ENCODE peak calls at places on chromosomes 16 and 17, in five cellular contexts. A is neuronal stem cell, J is H9, K is H1, M is trophoblast cell. V is an unnamed sample.

GRCh38 chr16:28977703-28978641 is 3.4 kb downstream of the SPNS1 start:
- DNase-seq in J (peak; percentile 66), A (no peak), K (peak; percentile 64), M (peak; percentile 57), V (no peak)

GRCh38 chr17:37570527-37571093 is 38.6 kb downstream of the SYNRG start:
- DNase-seq in A (peak; percentile 17), J (peak; percentile 87), K (peak; percentile 75), M (peak; percentile 83), V (peak; percentile 59)

GRCh38 chr17:60910415-60910814 is 232.8 kb downstream of the BCAS3 start:
- DNase-seq in A (no peak), M (peak; percentile 54), K (no peak), J (no peak), V (no peak)

GRCh38 chr17:56879280-56879679 is 34.6 kb downstream of the TRIM25 start:
- DNase-seq in M (peak; percentile 25), J (no peak), K (no peak), A (no peak), V (no peak)

GRCh38 chr17:79622776-79623175 is 11.9 kb upstream of the RBFOX3 start:
- DNase-seq in J (peak; percentile 23), A (no peak), M (no peak), K (peak; percentile 19), V (no peak)

GRCh38 chr16:48580925-48581500 is 29.0 kb downstream of the N4BP1 start:
- DNase-seq in J (no peak), M (peak; percentile 59), K (no peak), A (no peak), V (no peak)

GRCh38 chr17:41692722-41693521 is 4.2 kb downstream of the EIF1 start:
- DNase-seq in M (peak; percentile 79), J (no peak), A (no peak), K (no peak), V (peak; percentile 62)

GRCh38 chr16:66205287-66206167 is 161.0 kb upstream of the CDH5 start:
- DNase-seq in M (peak; percentile 13), J (no peak), K (peak; percentile 35), A (no peak), V (no peak)

GRCh38 chr16:80682435-80683070 is 121.8 kb downstream of the CDYL2 start:
- DNase-seq in A (no peak), J (no peak), M (no peak), K (no peak), V (no peak)

GRCh38 chr17:7818746-7819645 is 15.0 kb upstream of the KDM6B start:
- DNase-seq in J (no peak), K (no peak), A (no peak), M (no peak), V (no peak)

GRCh38 chr17:49459401-49459984 is 35.6 kb upstream of the NGFR start:
- DNase-seq in A (no peak), K (no peak), M (peak; percentile 52), J (peak; percentile 75), V (no peak)

GRCh38 chr16:25060920-25061319 is 45.8 kb upstream of the ARHGAP17 start:
- DNase-seq in M (no peak), A (no peak), K (no peak), J (no peak), V (no peak)

GRCh38 chr17:74176546-74177001 is 26.9 kb upstream of the RPL38 start:
- DNase-seq in K (peak; percentile 85), M (peak; percentile 67), A (peak; percentile 63), J (peak; percentile 84), V (peak; percentile 65)

GRCh38 chr17:50219345-50219744 is 17.9 kb upstream of the COL1A1 start:
- DNase-seq in M (no peak), A (no peak), K (no peak), J (no peak), V (peak; percentile 93)

GRCh38 chr16:72722552-72722951 is 325.4 kb downstream of the ZFHX3 start:
- DNase-seq in K (peak; percentile 78), A (peak; percentile 17), J (peak; percentile 78), M (no peak), V (no peak)

GRCh38 chr17:50079334-50080095 is 15.6 kb upstream of the PDK2 start:
- DNase-seq in A (no peak), M (peak; percentile 39), J (peak; percentile 86), K (peak; percentile 91), V (no peak)

GRCh38 chr16:77212736-77213541 is 13.7 kb downstream of the SYCE1L start:
- DNase-seq in M (peak; percentile 60), J (peak; percentile 85), K (peak; percentile 92), A (peak; percentile 64), V (peak; percentile 52)

GRCh38 chr17:30958187-30958586 is 12.7 kb upstream of the RNF135 start:
- DNase-seq in A (no peak), K (no peak), J (no peak), M (peak; percentile 71), V (no peak)

GRCh38 chr16:85947511-85948509 is 48.8 kb downstream of the IRF8 start:
- DNase-seq in A (no peak), M (no peak), J (no peak), K (no peak), V (no peak)

GRCh38 chr17:38451030-38451839 is 23.0 kb downstream of the ARHGAP23 start:
- DNase-seq in M (peak; percentile 64), K (peak; percentile 84), J (peak; percentile 97), A (no peak), V (no peak)

GRCh38 chr17:80477647-80478478 is 1.5 kb upstream of the NPTX1 start:
- DNase-seq in M (peak; percentile 53), K (peak; percentile 82), A (no peak), J (peak; percentile 80), V (peak; percentile 59)

GRCh38 chr17:2844386-2844785 is 48.1 kb downstream of the RAP1GAP2 start:
- DNase-seq in K (no peak), J (peak; percentile 61), M (no peak), A (no peak), V (peak; percentile 59)

GRCh38 chr16:22683730-22684280 is 130.2 kb upstream of the HS3ST2 start:
- DNase-seq in A (no peak), J (no peak), M (no peak), K (no peak), V (no peak)

DNA sequence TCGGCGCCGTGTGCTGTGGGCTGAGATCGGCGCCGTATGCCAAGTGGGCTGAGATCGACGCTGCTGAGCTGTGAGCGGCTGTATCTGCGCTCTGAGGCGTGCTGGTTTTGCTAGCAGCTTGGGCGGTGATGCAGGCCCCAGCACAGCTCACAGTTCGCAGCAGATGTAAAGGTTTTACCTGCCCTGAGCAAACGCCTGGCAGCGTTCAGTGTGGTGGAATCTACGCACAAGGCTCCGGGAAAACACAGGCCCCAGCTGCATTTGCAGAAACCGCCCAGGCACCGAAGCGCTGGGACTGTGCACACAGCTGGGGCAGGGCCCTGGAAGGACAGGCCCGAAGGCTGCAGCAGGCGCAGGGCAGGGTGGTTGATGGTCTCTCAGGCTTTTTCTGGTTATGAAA is 8.0 kb upstream of the ZNF469 start:
- DNase-seq in A (no peak), J (no peak), M (no peak), K (no peak), V (no peak)
- H2BK12ac ChIP-seq in A (peak overlapping the region; percentile 46), J (no peak overlapping the region), M (no peak overlapping the region), K (no peak overlapping the region), V (no peak overlapping the region)

GRCh38 chr16:3026609-3027487 is 3.0 kb downstream of the THOC6 start:
- DNase-seq in M (no peak), K (peak; percentile 49), J (peak; percentile 37), A (no peak), V (no peak)

GRCh38 chr16:3029499-3030127 is 5.8 kb downstream of the THOC6 start:
- DNase-seq in K (peak; percentile 41), A (no peak), J (peak; percentile 42), M (peak; percentile 51), V (no peak)

GRCh38 chr16:3028716-3029319 is 5.0 kb downstream of the THOC6 start:
- DNase-seq in A (no peak), K (no peak), M (no peak), J (no peak), V (no peak)

GRCh38 chr16:3027488-3027795 is 3.6 kb downstream of the THOC6 start:
- DNase-seq in J (no peak), K (no peak), M (no peak), A (no peak), V (no peak)

DNA sequence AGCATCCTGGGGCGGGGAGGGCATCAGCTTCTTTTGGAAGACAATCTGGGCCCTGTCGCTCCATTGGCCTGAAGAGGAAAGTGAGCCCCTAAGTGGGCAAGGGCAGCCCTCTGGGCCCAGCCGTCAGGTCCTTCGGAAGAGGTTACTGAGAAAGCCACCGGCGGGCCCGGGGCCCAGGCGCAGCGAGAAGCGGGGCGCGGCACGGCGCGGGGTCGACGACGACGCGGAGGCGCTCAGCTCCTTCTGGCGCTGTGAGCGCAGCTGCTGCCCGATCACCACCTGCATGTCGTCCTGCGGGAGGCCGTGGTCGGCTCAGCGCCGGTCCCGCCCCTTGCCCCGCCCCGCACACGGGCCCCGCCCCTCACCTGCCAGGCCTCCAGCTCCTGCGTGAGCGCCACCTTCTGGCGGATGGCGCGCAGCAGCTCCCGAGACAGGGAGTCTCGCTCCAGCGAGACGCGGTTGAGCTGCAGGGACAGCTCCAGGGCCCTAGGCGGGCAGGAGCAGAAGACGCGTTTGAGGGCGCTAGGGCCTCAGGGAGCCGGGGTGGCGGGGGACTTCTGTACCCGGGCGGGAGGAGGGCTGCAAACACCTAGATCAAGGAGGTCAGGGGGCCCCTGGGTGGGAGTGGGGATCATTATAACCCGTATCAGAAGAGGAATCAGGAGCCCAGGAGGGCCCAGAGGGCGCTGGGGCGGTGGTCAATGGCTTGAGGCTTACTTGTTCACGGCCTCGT is 4.3 kb downstream of the THOC6 start:
- DNase-seq in M (peak; percentile 97), A (peak; percentile 91), J (peak; percentile 97), K (peak; percentile 98), V (peak; percentile 69)
- H2BK120ac ChIP-seq in M (no peak overlapping the region), A (peak overlapping the region; percentile 2), J (no peak overlapping the region), K (no peak overlapping the region), V (no peak overlapping the region)

DNA sequence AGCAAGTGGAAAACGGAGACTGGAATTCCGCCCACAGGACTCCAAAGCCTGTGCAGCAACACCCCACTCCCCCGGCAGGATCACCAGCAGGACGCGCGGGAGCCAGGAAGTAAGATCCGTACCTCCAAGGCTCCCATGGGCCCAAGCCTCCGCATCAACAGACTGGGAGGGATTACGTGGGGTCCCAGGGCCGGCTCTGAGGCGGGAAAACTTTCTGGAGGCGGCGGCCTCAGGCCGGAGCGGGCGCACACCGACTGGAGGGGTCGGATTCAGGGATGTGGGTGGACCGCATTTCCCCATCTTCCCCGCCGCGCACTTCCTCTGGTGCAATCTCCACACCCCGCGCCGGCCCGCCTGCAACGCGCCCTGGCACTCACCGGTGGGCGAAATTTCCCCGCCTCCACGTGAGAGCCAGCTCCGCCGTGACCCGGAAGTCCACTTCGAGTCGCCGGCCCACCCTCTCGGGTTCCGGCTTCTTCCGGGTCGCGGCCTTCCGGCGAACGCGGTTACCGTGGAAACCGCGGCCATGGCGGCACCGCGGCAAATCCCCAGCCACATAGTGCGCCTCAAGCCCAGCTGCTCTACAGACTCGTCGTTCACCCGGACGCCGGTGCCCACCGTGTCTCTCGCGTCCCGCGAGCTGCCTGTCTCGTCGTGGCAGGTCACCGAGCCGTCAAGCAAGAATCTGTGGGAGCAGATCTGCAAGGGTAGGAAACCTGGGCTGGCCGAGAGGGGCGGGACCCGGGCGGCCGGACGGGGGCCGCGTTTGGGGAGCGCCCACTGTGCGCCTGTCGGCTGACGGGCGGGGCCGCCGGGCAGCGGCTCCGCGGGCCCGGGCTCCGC is at the start of the genes IQCK and KNOP1:
- DNase-seq in J (peak; percentile 91), A (peak; percentile 89), M (peak; percentile 93), K (peak; percentile 88), V (peak; percentile 91)
- H4K91ac ChIP-seq in J (no peak within 1 kb of the TSS), A (no peak within 1 kb of the TSS), M (peak within 1 kb of the TSS; percentile 57), K (peak within 1 kb of the TSS; percentile 92), V (peak within 1 kb of the TSS; percentile 77)

DNA sequence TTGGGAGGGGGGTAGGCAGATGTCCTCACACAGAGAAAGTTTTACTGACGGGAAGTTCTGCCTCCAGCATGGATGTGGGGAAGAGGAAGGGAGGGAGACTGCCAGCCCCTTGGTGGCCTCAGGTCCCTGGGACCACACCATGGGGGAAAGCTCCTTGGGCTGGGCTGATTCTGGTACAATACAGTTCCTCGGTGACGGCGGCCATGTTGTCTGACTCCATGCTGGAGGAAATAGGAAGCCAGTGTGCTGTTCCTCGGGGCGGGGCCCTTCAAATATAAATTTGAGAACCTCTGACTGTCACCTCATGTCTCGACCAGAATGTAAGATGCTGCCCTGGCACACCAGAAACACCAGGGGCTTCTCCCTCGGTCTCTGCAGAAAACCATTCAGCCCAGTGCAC is 66.8 kb downstream of the CNGB1 start:
- DNase-seq in M (no peak), J (no peak), A (no peak), K (no peak), V (no peak)
- H2BK12ac ChIP-seq in M (no peak overlapping the region), J (no peak overlapping the region), A (no peak overlapping the region), K (no peak overlapping the region), V (no peak overlapping the region)